ENCODE peak calls at places on chromosomes 12 and 14, in five cellular contexts. F is right lobe of liver, A is OCI-LY7, X is ovary, W is Panc1. K is an unnamed sample.

GRCh38 chr12:95480230-95480629 is 6.3 kb downstream of the METAP2 start:
- DNase-seq in X (no peak), W (no peak), A (no peak), F (no peak), K (peak; percentile 14)

GRCh38 chr12:79252358-79253075 is 387.9 kb downstream of the SYT1 start:
- DNase-seq in F (no peak), A (no peak), W (no peak), X (no peak), K (no peak)

GRCh38 chr14:93115920-93116675 is at the start of gene ITPK1:
- DNase-seq in A (peak; percentile 80), F (no peak), X (peak; percentile 68), W (no peak), K (peak; percentile 48)

GRCh38 chr12:130650131-130650530 is 66.0 kb downstream of the RIMBP2 start:
- DNase-seq in X (no peak), A (no peak), W (no peak), F (no peak), K (no peak)

GRCh38 chr12:103840881-103841689 is at the start of gene NT5DC3:
- DNase-seq in F (peak; percentile 91), X (peak; percentile 89), W (no peak), A (peak; percentile 89), K (peak; percentile 95)

GRCh38 chr14:94041551-94042346 is 15.6 kb downstream of the OTUB2 start:
- DNase-seq in F (no peak), W (no peak), A (no peak), X (no peak), K (peak; percentile 94)

GRCh38 chr12:57465030-57465746 is 5.6 kb downstream of the GLI1 start:
- DNase-seq in X (no peak), A (no peak), F (no peak), W (no peak), K (no peak)

GRCh38 chr12:10501031-10501430 is 4.7 kb upstream of the EIF2S3B start:
- DNase-seq in F (no peak), W (peak; percentile 15), A (peak; percentile 33), X (no peak), K (no peak)

GRCh38 chr12:121980211-121980891 is 41.3 kb upstream of the BCL7A start:
- DNase-seq in X (no peak), F (no peak), W (no peak), A (peak; percentile 98), K (no peak)

GRCh38 chr12:13000616-13000934 is 510 bp upstream of the HEBP1 start:
- DNase-seq in A (no peak), X (no peak), W (no peak), F (no peak), K (peak; percentile 58)

DNA sequence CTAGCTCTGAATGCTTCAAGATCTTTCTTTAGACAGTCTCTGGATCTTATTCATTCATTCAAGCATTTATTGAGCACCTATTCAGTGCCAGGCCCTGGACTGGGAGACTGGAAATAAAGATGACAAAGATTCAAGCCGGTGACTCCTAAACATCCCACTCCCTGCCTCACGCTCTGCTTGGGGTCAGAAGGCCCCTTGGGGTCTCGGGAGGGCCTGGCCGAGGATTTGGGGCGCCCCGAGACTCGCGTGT is 224 bp upstream of the DTX1 start:
- DNase-seq in A (no peak), W (no peak), F (no peak), X (no peak), K (no peak)
- H3K4me3 ChIP-seq in A (peak overlapping the region; percentile 90), W (peak overlapping the region; percentile 31), F (peak overlapping the region; percentile 80), X (no peak overlapping the region), K (no peak overlapping the region)

DNA sequence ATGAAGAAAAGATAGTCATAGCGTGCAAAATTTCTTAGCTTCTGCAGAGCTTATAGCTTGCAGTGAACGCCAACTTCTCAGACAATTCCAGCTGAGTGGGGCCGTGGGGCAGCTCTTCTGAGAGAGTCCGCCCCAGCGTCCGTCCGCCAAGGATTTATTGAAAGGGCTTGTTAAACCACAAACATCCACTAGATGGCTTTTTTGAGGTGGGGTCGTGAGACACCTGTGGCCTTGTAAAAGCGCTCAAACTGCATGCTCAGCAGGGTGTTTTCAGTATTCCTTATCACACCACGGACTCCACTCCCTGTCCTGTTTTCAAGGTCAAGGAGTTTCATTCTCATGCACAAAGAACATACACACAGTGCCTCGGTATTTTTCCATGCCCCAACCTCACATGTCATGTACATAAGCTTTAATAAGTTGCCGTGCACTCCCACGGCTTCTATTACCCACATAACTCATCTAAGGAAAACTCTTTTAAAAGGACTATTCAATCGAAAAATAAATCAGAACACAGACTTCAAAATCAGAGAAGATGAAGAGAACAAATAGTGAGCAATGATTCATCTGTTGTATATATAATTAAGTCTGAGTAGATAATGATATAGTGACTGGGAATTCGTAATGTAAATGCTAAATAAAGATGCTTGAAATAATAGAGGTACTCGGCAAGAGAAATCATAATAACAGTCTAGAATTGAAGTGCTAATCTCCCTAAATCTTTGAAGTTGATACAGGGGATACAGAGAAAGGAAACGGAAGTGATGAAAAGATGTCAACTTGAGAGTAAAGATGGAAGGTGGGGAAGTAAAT is 46.7 kb downstream of the WBP11 start:
- DNase-seq in W (no peak), X (no peak), A (no peak), F (no peak), K (no peak)
- TF ChIP-seq CTCF in W (peak; percentile 71), X (no peak), A (peak; percentile 67), F (peak; percentile 26), K (peak; percentile 8)

DNA sequence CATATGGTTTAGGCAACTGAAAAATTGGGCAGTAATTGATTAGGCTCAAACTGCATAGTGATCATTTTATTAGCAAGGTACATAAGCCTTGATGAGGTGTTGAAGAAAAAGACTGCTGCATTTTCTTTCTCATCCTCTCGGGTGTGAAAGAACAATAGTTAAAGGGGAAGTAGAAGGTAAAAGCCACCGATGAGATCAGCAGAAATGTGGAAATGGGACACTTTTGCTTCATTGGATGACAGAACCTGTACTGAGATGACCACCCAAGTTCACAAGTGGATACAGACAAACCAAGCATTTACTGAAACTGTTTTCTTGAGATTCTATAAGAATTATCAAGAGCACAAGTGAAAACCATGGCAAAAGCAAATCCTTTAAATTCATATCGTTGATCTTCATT is 184.0 kb downstream of the TMX1 start:
- DNase-seq in F (no peak), W (no peak), A (no peak), X (no peak), K (no peak)
- H3K4me3 ChIP-seq in F (no peak overlapping the region), W (no peak overlapping the region), A (no peak overlapping the region), X (no peak overlapping the region), K (no peak overlapping the region)

DNA sequence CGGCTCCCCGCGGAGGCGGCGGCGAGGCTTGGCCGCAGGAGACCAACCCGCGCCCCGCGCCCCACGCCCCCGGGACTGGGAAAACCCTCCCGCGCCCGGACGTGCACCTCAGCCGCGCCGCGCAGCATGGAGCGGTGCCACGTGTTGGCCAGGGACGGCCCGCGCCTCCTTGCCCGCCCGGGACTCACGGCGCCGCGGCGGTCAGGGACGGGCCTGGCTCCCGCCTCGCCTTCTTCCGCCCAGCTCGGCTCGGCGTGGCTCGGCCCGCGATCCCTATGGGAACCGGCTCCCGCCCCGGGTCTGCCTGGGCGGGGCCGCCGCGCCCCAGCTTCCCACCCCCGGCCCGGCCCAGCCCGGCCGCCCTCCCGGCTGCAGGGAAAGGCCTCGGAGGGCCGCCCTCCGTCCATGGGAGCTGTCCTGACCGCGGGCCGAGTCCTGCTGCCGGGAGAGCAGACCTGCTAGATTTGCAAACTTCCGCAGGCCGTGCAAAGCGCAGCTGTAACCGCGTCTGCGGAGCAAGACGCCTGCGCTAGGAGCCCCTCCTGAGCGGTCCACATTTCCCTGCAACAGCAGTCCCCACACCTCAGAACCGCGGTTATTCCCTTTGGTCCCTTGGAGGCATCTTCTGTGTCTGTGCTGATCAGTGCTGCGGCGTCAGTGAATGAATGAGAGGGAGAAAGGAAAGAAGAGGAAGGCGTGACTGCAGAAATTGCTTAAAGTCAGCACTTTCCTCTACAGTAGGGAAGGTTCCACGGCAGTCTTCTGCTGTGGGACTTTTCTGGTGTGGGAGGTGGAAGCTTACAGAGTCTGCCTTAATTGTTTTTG is at the start of gene CDKL1:
- DNase-seq in A (no peak), F (peak; percentile 73), X (peak; percentile 76), W (peak; percentile 12), K (peak; percentile 86)
- TF ChIP-seq CTCF in A (no peak), F (no peak), X (no peak), W (no peak), K (no peak)

GRCh38 chr12:50509009-50509663 is 4.4 kb downstream of the DIP2B start:
- DNase-seq in F (no peak), W (no peak), A (no peak), X (no peak), K (no peak)
- H3K4me3 ChIP-seq in F (no peak overlapping the region), W (no peak overlapping the region), A (no peak overlapping the region), X (no peak overlapping the region), K (no peak overlapping the region)

K was measured in foreskin fibroblast.